ENCODE peak calls at places on chromosomes 2 and 18, in five cellular contexts. X, A, H, L and N are unnamed samples.

GRCh38 chr2:41873102-41873501 is 174.7 kb upstream of the PKDCC start:
- DNase-seq in X (no peak), A (no peak), H (no peak), L (no peak), N (no peak)

GRCh38 chr18:33666915-33667314 is 88.9 kb downstream of the ASXL3 start:
- DNase-seq in X (peak; percentile 14), A (no peak), H (no peak), L (no peak), N (no peak)

GRCh38 chr2:40606862-40607261 is 155.0 kb upstream of the SLC8A1 start:
- DNase-seq in X (no peak), A (peak; percentile 3), H (no peak), L (no peak), N (no peak)

GRCh38 chr2:23312996-23313606 is 71.9 kb upstream of the KLHL29 start:
- DNase-seq in X (peak; percentile 22), A (no peak), H (no peak), L (peak; percentile 73), N (peak; percentile 79)

GRCh38 chr2:17625446-17625845 is 85.0 kb downstream of the VSNL1 start:
- DNase-seq in X (no peak), A (no peak), H (no peak), L (no peak), N (no peak)

GRCh38 chr18:53797998-53798397 is 426.5 kb downstream of the MBD2 start:
- DNase-seq in X (no peak), A (no peak), H (no peak), L (no peak), N (no peak)

GRCh38 chr2:188512456-188512855 is 220.8 kb downstream of the GULP1 start:
- DNase-seq in X (peak; percentile 52), A (peak; percentile 74), H (peak; percentile 43), L (no peak), N (no peak)

GRCh38 chr2:98794214-98794810 is 63.4 kb upstream of the MGAT4A start:
- DNase-seq in X (no peak), A (no peak), H (no peak), L (no peak), N (no peak)

GRCh38 chr2:225164406-225165048 is 122.3 kb upstream of the DOCK10 start:
- DNase-seq in X (no peak), A (no peak), H (no peak), L (no peak), N (no peak)

GRCh38 chr2:129275706-129276105 is 703.8 kb upstream of the RAB6C start:
- DNase-seq in X (no peak), A (no peak), H (no peak), L (no peak), N (no peak)

GRCh38 chr18:34947711-34948125 is 93.5 kb upstream of the MAPRE2 start:
- DNase-seq in X (no peak), A (peak; percentile 30), H (peak; percentile 33), L (no peak), N (no peak)

GRCh38 chr18:47917923-47918610 is 12.4 kb downstream of the SMAD2 start:
- DNase-seq in X (no peak), A (no peak), H (no peak), L (no peak), N (no peak)

GRCh38 chr2:165902929-165903328 is 50.6 kb downstream of the TTC21B start:
- DNase-seq in X (no peak), A (peak; percentile 41), H (no peak), L (no peak), N (no peak)

GRCh38 chr2:201258666-201258999 is 1.7 kb upstream of the CASP8 start:
- DNase-seq in X (no peak), A (no peak), H (no peak), L (no peak), N (no peak)

GRCh38 chr2:39994151-39994550 is 215.1 kb upstream of the THUMPD2 start:
- DNase-seq in X (no peak), A (peak; percentile 84), H (peak; percentile 59), L (no peak), N (no peak)

GRCh38 chr2:8126783-8127182 is 555.1 kb upstream of the ID2 start:
- DNase-seq in X (no peak), A (no peak), H (no peak), L (no peak), N (no peak)

GRCh38 chr2:166784296-166784946 is 103.9 kb upstream of the XIRP2 start:
- DNase-seq in X (peak; percentile 16), A (no peak), H (no peak), L (no peak), N (no peak)

GRCh38 chr18:24801011-24801410 is 340.6 kb downstream of the HRH4 start:
- DNase-seq in X (no peak), A (no peak), H (no peak), L (no peak), N (no peak)

GRCh38 chr2:27407798-27408491 is 1.4 kb downstream of the PPM1G start:
- DNase-seq in X (peak; percentile 70), A (peak; percentile 54), H (no peak), L (peak; percentile 29), N (no peak)

GRCh38 chr2:128395640-128396499 is 77.2 kb upstream of the HS6ST1 start:
- DNase-seq in X (peak; percentile 37), A (no peak), H (no peak), L (no peak), N (no peak)

GRCh38 chr18:79772108-79772864 is 25.5 kb upstream of the KCNG2 start:
- DNase-seq in X (no peak), A (no peak), H (no peak), L (no peak), N (no peak)

GRCh38 chr18:63553117-63553516 is 10.9 kb downstream of the SERPINB12 start:
- DNase-seq in X (peak; percentile 31), A (peak; percentile 69), H (peak; percentile 48), L (no peak), N (no peak)

GRCh38 chr2:234770081-234770506 is 181.7 kb upstream of the SH3BP4 start:
- DNase-seq in X (peak; percentile 19), A (peak; percentile 70), H (peak; percentile 59), L (no peak), N (peak; percentile 36)

GRCh38 chr2:43305537-43305936 is 79.1 kb upstream of the ZFP36L2 start:
- DNase-seq in X (peak; percentile 68), A (no peak), H (no peak), L (no peak), N (no peak)

GRCh38 chr18:64191069-64191468 is 42.2 kb upstream of the LINC00305 start:
- DNase-seq in X (no peak), A (no peak), H (no peak), L (no peak), N (no peak)

GRCh38 chr2:204452464-204453023 is 92.7 kb upstream of the PARD3B start:
- DNase-seq in X (peak; percentile 77), A (peak; percentile 99), H (peak; percentile 87), L (peak; percentile 29), N (no peak)

GRCh38 chr2:121076885-121077549 is 208.0 kb downstream of the TFCP2L1 start:
- DNase-seq in X (peak; percentile 81), A (peak; percentile 23), H (no peak), L (peak; percentile 68), N (peak; percentile 84)

GRCh38 chr18:4823091-4823490 is 368.0 kb upstream of the DLGAP1 start:
- DNase-seq in X (no peak), A (no peak), H (no peak), L (no peak), N (no peak)

GRCh38 chr2:180015951-180016709 is 9.0 kb upstream of the CWC22 start:
- DNase-seq in X (no peak), A (peak; percentile 69), H (peak; percentile 34), L (no peak), N (no peak)

GRCh38 chr2:42513252-42513918 is 19.6 kb upstream of the KCNG3 start:
- DNase-seq in X (peak; percentile 72), A (peak; percentile 33), H (peak; percentile 20), L (peak; percentile 35), N (no peak)

GRCh38 chr2:105215586-105216192 is 25.9 kb upstream of the GPR45 start:
- DNase-seq in X (no peak), A (no peak), H (no peak), L (no peak), N (no peak)

GRCh38 chr2:134420256-134420655 is 166.4 kb downstream of the MGAT5 start:
- DNase-seq in X (no peak), A (no peak), H (no peak), L (no peak), N (no peak)

DNA sequence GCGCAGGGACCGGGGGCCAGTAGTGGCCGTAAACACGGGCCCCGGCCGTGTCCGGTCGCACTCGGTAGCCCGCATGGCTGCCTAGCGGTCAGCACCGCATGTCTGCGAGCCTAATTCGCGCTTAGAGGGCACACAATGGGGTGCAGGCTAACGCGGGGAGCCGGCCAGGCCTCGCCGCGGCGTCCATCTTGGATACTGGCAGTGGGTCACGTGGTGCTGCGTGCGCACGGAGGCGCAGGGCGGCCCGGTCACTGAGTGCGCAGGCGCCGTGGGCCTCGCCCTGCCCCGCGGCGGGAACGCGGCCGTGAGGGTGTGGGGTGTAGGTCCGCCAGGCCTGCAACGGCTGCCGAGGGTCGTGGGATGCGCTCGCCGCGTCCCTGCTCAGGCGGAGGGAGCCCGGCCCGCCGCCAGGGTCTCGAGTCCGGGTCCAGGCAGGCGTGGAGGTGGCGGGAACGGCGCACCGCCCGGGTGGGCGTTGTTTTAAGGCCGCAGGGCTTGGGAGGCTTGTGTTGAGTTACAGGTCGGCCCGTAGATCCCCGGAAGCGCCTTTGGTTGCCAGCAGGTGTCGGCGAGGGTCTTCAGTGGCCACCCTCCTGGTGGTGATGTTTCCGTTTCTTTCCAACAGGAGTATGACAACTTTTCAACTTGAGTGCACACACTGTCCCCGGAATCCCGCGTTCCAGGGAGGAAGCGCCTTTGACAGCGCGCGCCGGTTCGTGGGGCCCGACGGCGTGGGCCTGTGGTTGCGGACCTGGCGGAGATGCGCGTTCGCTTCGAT is 819 bp upstream of the HDAC4 start:
- DNase-seq in X (peak; percentile 99), A (peak; percentile 94), H (peak; percentile 78), L (peak; percentile 88), N (peak; percentile 96)
- TF ChIP-seq CTCF in X (peak; percentile 12), A (no peak), H (peak; percentile 9), L (peak; percentile 48), N (peak; percentile 51)

GRCh38 chr2:240604291-240604938 is 17.9 kb downstream of the CAPN10 start:
- DNase-seq in X (peak; percentile 87), A (peak; percentile 28), H (no peak), L (peak; percentile 48), N (peak; percentile 70)
- TF ChIP-seq CTCF in X (peak; percentile 45), A (peak; percentile 68), H (peak; percentile 57), L (peak; percentile 59), N (no peak)

DNA sequence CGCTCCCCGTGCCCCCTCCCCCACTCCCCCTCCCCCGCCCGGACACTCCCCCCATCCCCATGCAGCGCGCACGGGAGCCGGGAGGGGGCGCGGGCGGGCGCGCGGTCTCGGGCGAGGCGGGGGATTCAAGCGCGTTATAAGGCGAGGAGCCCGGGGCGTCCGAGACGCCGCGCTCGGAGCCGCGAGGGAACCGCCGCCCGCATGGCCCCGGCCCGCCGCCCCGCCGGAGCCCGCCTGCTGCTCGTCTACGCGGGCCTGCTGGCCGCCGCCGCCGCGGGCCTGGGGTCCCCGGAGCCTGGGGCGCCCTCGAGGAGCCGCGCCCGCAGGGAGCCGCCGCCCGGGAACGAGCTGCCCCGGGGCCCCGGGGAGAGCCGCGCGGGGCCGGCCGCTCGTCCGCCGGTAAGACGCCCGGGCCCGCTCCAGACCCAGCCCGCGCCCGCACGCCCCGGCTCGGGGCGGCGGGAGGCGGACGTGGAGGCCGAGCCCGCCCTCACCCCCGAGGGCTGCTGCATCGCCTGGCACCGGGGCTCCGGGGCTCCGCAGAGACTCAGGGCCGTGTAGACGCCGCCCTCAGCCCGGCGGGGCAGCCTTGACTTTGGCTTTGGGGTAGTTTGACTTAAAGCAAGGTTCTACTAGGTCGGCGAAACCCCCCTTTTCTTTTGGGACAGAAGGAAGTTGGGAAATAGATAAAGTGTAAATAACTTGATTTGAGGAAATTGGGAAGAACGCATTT is at the start of gene ERFE:
- DNase-seq in X (peak; percentile 79), A (no peak), H (no peak), L (peak; percentile 62), N (peak; percentile 83)
- TF ChIP-seq CTCF in X (peak; percentile 62), A (peak; percentile 50), H (peak; percentile 44), L (peak; percentile 68), N (peak; percentile 62)

GRCh38 chr2:240873805-240874714 is 5.4 kb downstream of the AGXT start:
- DNase-seq in X (peak; percentile 92), A (no peak), H (no peak), L (no peak), N (no peak)
- TF ChIP-seq CTCF in X (no peak), A (no peak), H (peak; percentile 11), L (no peak), N (no peak)